ENCODE peak calls at places on chromosomes 13 and 19, in ten cellular contexts. One of them, this sample, is unnamed. For H3K4me1, the result is how much of the 10 kb centered on the place peaks cover.

GRCh38 chr19:21322528-21322927 is 6.7 kb downstream of the ZNF708 start:
- DNase-seq in uterus: peak
- DNase-seq in esophagus squamous epithelium: no peak
- DNase-seq in testis: peak
- DNase-seq in A549: no peak
- DNase-seq in breast epithelium: peak
- DNase-seq in IMR-90: no peak
- DNase-seq in body of pancreas: peak
- DNase-seq in sigmoid colon: no peak
- DNase-seq in heart left ventricle: no peak
- DNase-seq in this sample: no peak

GRCh38 chr19:49556412-49557398 is 23.7 kb downstream of the NOSIP start:
- DNase-seq in uterus: no peak
- DNase-seq in esophagus squamous epithelium: no peak
- DNase-seq in testis: no peak
- DNase-seq in A549: no peak
- DNase-seq in breast epithelium: no peak
- DNase-seq in IMR-90: no peak
- DNase-seq in body of pancreas: peak
- DNase-seq in sigmoid colon: no peak
- DNase-seq in heart left ventricle: peak
- DNase-seq in this sample: no peak

GRCh38 chr13:110194456-110194855 is 112.5 kb downstream of the COL4A1 start:
- DNase-seq in uterus: no peak
- DNase-seq in esophagus squamous epithelium: no peak
- DNase-seq in testis: no peak
- DNase-seq in A549: no peak
- DNase-seq in breast epithelium: no peak
- DNase-seq in IMR-90: no peak
- DNase-seq in body of pancreas: no peak
- DNase-seq in sigmoid colon: no peak
- DNase-seq in heart left ventricle: no peak
- DNase-seq in this sample: no peak

GRCh38 chr13:110912651-110913051 is 2.2 kb downstream of the ANKRD10 start:
- DNase-seq in uterus: no peak
- DNase-seq in esophagus squamous epithelium: no peak
- DNase-seq in testis: peak
- DNase-seq in A549: peak
- DNase-seq in breast epithelium: no peak
- DNase-seq in IMR-90: peak
- DNase-seq in body of pancreas: peak
- DNase-seq in sigmoid colon: no peak
- DNase-seq in heart left ventricle: no peak
- DNase-seq in this sample: no peak

GRCh38 chr13:98972059-98972458 is 5.8 kb downstream of the DOCK9 start:
- DNase-seq in uterus: no peak
- DNase-seq in esophagus squamous epithelium: no peak
- DNase-seq in testis: no peak
- DNase-seq in A549: no peak
- DNase-seq in breast epithelium: no peak
- DNase-seq in IMR-90: no peak
- DNase-seq in body of pancreas: no peak
- DNase-seq in sigmoid colon: no peak
- DNase-seq in heart left ventricle: no peak
- DNase-seq in this sample: no peak

GRCh38 chr19:47729799-47730520 is 15.4 kb upstream of the NOP53 start:
- DNase-seq in uterus: peak
- DNase-seq in esophagus squamous epithelium: no peak
- DNase-seq in testis: peak
- DNase-seq in A549: peak
- DNase-seq in breast epithelium: peak
- DNase-seq in IMR-90: no peak
- DNase-seq in body of pancreas: peak
- DNase-seq in sigmoid colon: peak
- DNase-seq in heart left ventricle: peak
- DNase-seq in this sample: no peak

GRCh38 chr19:10009269-10009665 is 1.0 kb downstream of the COL5A3 start:
- DNase-seq in uterus: peak
- DNase-seq in esophagus squamous epithelium: no peak
- DNase-seq in testis: peak
- DNase-seq in A549: no peak
- DNase-seq in breast epithelium: peak
- DNase-seq in IMR-90: peak
- DNase-seq in body of pancreas: peak
- DNase-seq in sigmoid colon: peak
- DNase-seq in heart left ventricle: peak
- DNase-seq in this sample: no peak

GRCh38 chr13:49498211-49498610 is 2.5 kb downstream of the PHF11 start:
- DNase-seq in uterus: no peak
- DNase-seq in esophagus squamous epithelium: no peak
- DNase-seq in testis: no peak
- DNase-seq in A549: no peak
- DNase-seq in breast epithelium: no peak
- DNase-seq in IMR-90: no peak
- DNase-seq in body of pancreas: no peak
- DNase-seq in sigmoid colon: no peak
- DNase-seq in heart left ventricle: no peak
- DNase-seq in this sample: no peak

GRCh38 chr19:35265126-35265995 is 3.4 kb upstream of the USF2 start:
- DNase-seq in uterus: peak
- DNase-seq in esophagus squamous epithelium: no peak
- DNase-seq in testis: peak
- DNase-seq in A549: no peak
- DNase-seq in breast epithelium: no peak
- DNase-seq in IMR-90: no peak
- DNase-seq in body of pancreas: peak
- DNase-seq in sigmoid colon: peak
- DNase-seq in heart left ventricle: peak
- DNase-seq in this sample: peak

GRCh38 chr13:45207319-45207718 is 6.5 kb upstream of the KCTD4 start:
- DNase-seq in uterus: no peak
- DNase-seq in esophagus squamous epithelium: no peak
- DNase-seq in testis: no peak
- DNase-seq in A549: no peak
- DNase-seq in breast epithelium: no peak
- DNase-seq in IMR-90: no peak
- DNase-seq in body of pancreas: peak
- DNase-seq in sigmoid colon: no peak
- DNase-seq in heart left ventricle: no peak
- DNase-seq in this sample: no peak

GRCh38 chr13:43132228-43132627 is 108.8 kb downstream of the DNAJC15 start:
- DNase-seq in uterus: no peak
- DNase-seq in esophagus squamous epithelium: no peak
- DNase-seq in testis: peak
- DNase-seq in A549: peak
- DNase-seq in breast epithelium: no peak
- DNase-seq in IMR-90: peak
- DNase-seq in body of pancreas: peak
- DNase-seq in sigmoid colon: no peak
- DNase-seq in heart left ventricle: no peak
- DNase-seq in this sample: no peak

GRCh38 chr13:111393221-111393790 is 72.9 kb downstream of the TEX29 start:
- DNase-seq in uterus: no peak
- DNase-seq in esophagus squamous epithelium: no peak
- DNase-seq in testis: no peak
- DNase-seq in A549: no peak
- DNase-seq in breast epithelium: peak
- DNase-seq in IMR-90: no peak
- DNase-seq in body of pancreas: no peak
- DNase-seq in sigmoid colon: no peak
- DNase-seq in heart left ventricle: no peak
- DNase-seq in this sample: no peak

GRCh38 chr13:19764237-19764636 is 18.5 kb downstream of the PSPC1 start:
- DNase-seq in uterus: no peak
- DNase-seq in esophagus squamous epithelium: no peak
- DNase-seq in testis: no peak
- DNase-seq in A549: no peak
- DNase-seq in breast epithelium: no peak
- DNase-seq in IMR-90: no peak
- DNase-seq in body of pancreas: no peak
- DNase-seq in sigmoid colon: no peak
- DNase-seq in heart left ventricle: no peak
- DNase-seq in this sample: no peak

GRCh38 chr19:17402982-17403855 is 2.2 kb downstream of the BST2 start:
- DNase-seq in uterus: no peak
- DNase-seq in esophagus squamous epithelium: no peak
- DNase-seq in testis: peak
- DNase-seq in A549: peak
- DNase-seq in breast epithelium: no peak
- DNase-seq in IMR-90: no peak
- DNase-seq in body of pancreas: no peak
- DNase-seq in sigmoid colon: no peak
- DNase-seq in heart left ventricle: peak
- DNase-seq in this sample: no peak
- TF ChIP-seq POLR2A in uterus: no peak
- TF ChIP-seq POLR2A in esophagus squamous epithelium: no peak
- TF ChIP-seq POLR2A in testis: no peak
- TF ChIP-seq POLR2A in A549: no peak
- TF ChIP-seq POLR2A in breast epithelium: no peak
- TF ChIP-seq POLR2A in IMR-90: no peak
- TF ChIP-seq POLR2A in body of pancreas: no peak
- TF ChIP-seq POLR2A in sigmoid colon: no peak
- TF ChIP-seq POLR2A in heart left ventricle: no peak
- TF ChIP-seq POLR2A in this sample: no peak

DNA sequence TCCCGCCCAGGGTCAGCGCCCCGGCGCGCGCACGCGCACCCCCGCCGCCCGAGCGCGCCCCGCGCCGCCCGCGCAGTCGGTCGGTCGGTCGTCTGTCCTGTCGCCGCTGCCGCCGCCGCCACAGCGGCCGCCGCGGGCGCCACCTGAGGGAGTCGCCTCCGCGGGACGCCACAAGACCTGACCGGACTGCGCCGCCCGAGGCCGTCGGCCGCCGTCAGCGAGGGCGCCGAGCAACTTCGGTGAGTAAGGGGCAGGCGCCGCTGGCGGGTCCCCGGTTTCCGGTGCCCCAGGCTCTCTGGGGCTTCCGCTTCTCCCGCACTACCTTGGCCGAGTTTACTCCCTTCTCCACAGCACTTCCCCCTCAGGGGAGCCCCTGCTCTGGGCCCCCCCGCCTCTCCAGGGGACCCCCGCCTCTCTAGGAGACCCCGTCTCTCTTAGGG is 19.6 kb upstream of the GATAD2A start:
- DNase-seq in uterus: no peak
- DNase-seq in esophagus squamous epithelium: no peak
- DNase-seq in testis: no peak
- DNase-seq in A549: no peak
- DNase-seq in breast epithelium: no peak
- DNase-seq in IMR-90: no peak
- DNase-seq in body of pancreas: no peak
- DNase-seq in sigmoid colon: no peak
- DNase-seq in heart left ventricle: no peak
- DNase-seq in this sample: peak
- H3K4me3 ChIP-seq in uterus: peak
- H3K4me3 ChIP-seq in esophagus squamous epithelium: peak
- H3K4me3 ChIP-seq in testis: peak
- H3K4me3 ChIP-seq in A549: peak
- H3K4me3 ChIP-seq in breast epithelium: peak
- H3K4me3 ChIP-seq in IMR-90: peak
- H3K4me3 ChIP-seq in body of pancreas: peak
- H3K4me3 ChIP-seq in sigmoid colon: peak
- H3K4me3 ChIP-seq in heart left ventricle: peak
- H3K4me3 ChIP-seq in this sample: peak

DNA sequence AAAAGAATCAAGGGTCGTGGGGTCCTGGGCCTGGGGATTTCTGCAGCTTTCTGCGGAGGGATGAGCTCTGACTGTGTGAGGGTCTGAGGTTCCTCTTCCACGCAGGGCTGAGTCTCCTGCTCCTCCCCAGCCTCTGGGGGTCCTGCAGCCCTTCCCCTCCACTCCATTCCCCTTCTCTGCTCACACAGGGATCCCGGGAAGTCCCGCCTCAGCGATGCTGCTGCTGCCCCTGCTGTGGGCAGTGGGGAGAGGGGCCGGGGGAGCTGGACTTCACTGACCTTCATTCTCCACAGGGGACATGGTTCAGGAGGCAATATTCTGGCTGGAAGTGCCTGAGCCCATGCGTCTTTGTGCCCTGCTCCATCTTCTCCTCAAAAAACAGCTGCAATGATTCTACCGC is 26.2 kb upstream of the CD33 start:
- DNase-seq in uterus: no peak
- DNase-seq in esophagus squamous epithelium: no peak
- DNase-seq in testis: no peak
- DNase-seq in A549: no peak
- DNase-seq in breast epithelium: no peak
- DNase-seq in IMR-90: no peak
- DNase-seq in body of pancreas: no peak
- DNase-seq in sigmoid colon: no peak
- DNase-seq in heart left ventricle: no peak
- DNase-seq in this sample: no peak
- H3K4me1 ChIP-seq in uterus: under half
- H3K4me1 ChIP-seq in esophagus squamous epithelium: under half
- H3K4me1 ChIP-seq in testis: under half
- H3K4me1 ChIP-seq in A549: under half
- H3K4me1 ChIP-seq in breast epithelium: under half
- H3K4me1 ChIP-seq in IMR-90: under half
- H3K4me1 ChIP-seq in body of pancreas: under half
- H3K4me1 ChIP-seq in sigmoid colon: under half
- H3K4me1 ChIP-seq in heart left ventricle: under half
- H3K4me1 ChIP-seq in this sample: under half

DNA sequence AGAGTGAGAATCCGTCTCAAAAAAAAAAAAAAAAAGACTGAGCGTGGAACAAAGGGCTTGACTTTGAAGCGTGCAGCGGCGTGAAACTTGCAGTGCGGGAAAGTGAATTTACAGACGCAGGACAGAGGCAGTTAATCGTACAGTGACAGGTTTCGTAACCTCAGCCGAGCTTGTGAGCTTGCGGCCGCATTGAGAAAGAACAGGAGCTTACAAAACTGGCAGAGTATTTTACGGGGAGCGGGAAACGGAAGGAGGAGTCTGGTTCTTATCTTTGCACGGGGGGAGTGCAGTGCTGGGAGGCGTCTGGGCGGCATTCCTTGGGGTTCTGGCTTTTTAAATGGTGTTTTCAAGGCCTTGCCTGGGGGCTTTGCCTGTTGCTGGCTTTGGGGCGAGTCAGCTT is 6.0 kb upstream of the BSG start:
- DNase-seq in uterus: peak
- DNase-seq in esophagus squamous epithelium: no peak
- DNase-seq in testis: peak
- DNase-seq in A549: no peak
- DNase-seq in breast epithelium: peak
- DNase-seq in IMR-90: peak
- DNase-seq in body of pancreas: peak
- DNase-seq in sigmoid colon: peak
- DNase-seq in heart left ventricle: no peak
- DNase-seq in this sample: no peak
- TF ChIP-seq POLR2A in uterus: no peak
- TF ChIP-seq POLR2A in esophagus squamous epithelium: no peak
- TF ChIP-seq POLR2A in testis: no peak
- TF ChIP-seq POLR2A in A549: no peak
- TF ChIP-seq POLR2A in breast epithelium: no peak
- TF ChIP-seq POLR2A in IMR-90: no peak
- TF ChIP-seq POLR2A in body of pancreas: no peak
- TF ChIP-seq POLR2A in sigmoid colon: no peak
- TF ChIP-seq POLR2A in heart left ventricle: no peak
- TF ChIP-seq POLR2A in this sample: no peak

GRCh38 chr19:53982056-53982455 is 9.4 kb upstream of the CACNG6 start:
- DNase-seq in uterus: no peak
- DNase-seq in esophagus squamous epithelium: no peak
- DNase-seq in testis: no peak
- DNase-seq in A549: no peak
- DNase-seq in breast epithelium: no peak
- DNase-seq in IMR-90: no peak
- DNase-seq in body of pancreas: peak
- DNase-seq in sigmoid colon: no peak
- DNase-seq in heart left ventricle: no peak
- DNase-seq in this sample: no peak
- H3K4me3 ChIP-seq in uterus: no peak
- H3K4me3 ChIP-seq in esophagus squamous epithelium: peak
- H3K4me3 ChIP-seq in testis: peak
- H3K4me3 ChIP-seq in A549: peak
- H3K4me3 ChIP-seq in breast epithelium: peak
- H3K4me3 ChIP-seq in IMR-90: peak
- H3K4me3 ChIP-seq in body of pancreas: no peak
- H3K4me3 ChIP-seq in sigmoid colon: peak
- H3K4me3 ChIP-seq in heart left ventricle: peak
- H3K4me3 ChIP-seq in this sample: peak